ENCODE peak calls at places on chromosomes 13 and 19, in five cellular contexts. One of them, this sample, is unnamed.

GRCh38 chr13:29125145-29125933 is 305.2 kb downstream of the MTUS2 start:
- DNase-seq in ELF-1: no peak
- DNase-seq in kidney tubule cell: peak; percentile 13
- DNase-seq in CD4-positive, alpha-beta T cell: no peak
- DNase-seq in pons: no peak
- DNase-seq in this sample: peak; percentile 6

GRCh38 chr19:5828661-5829566 is 10.6 kb downstream of the FUT6 start:
- DNase-seq in kidney tubule cell: no peak
- DNase-seq in ELF-1: peak; percentile 84
- DNase-seq in pons: no peak
- DNase-seq in CD4-positive, alpha-beta T cell: no peak
- DNase-seq in this sample: no peak

GRCh38 chr13:90721937-90722336 is 625.5 kb upstream of the MIR17HG start:
- DNase-seq in CD4-positive, alpha-beta T cell: no peak
- DNase-seq in pons: no peak
- DNase-seq in ELF-1: no peak
- DNase-seq in kidney tubule cell: no peak
- DNase-seq in this sample: no peak

GRCh38 chr19:13036366-13036976 is 41.2 kb downstream of the NFIX start:
- DNase-seq in ELF-1: peak; percentile 73
- DNase-seq in kidney tubule cell: peak; percentile 89
- DNase-seq in CD4-positive, alpha-beta T cell: no peak
- DNase-seq in pons: no peak
- DNase-seq in this sample: no peak

GRCh38 chr13:113415825-113416224 is 37.5 kb downstream of the ADPRHL1 start:
- DNase-seq in pons: no peak
- DNase-seq in ELF-1: no peak
- DNase-seq in kidney tubule cell: no peak
- DNase-seq in CD4-positive, alpha-beta T cell: no peak
- DNase-seq in this sample: no peak

GRCh38 chr19:17520865-17521264 is 9.4 kb downstream of the PGLS start:
- DNase-seq in CD4-positive, alpha-beta T cell: no peak
- DNase-seq in pons: no peak
- DNase-seq in ELF-1: peak; percentile 16
- DNase-seq in kidney tubule cell: no peak
- DNase-seq in this sample: no peak

GRCh38 chr13:67229438-67230242 is 496 bp downstream of the PCDH9 start:
- DNase-seq in ELF-1: peak; percentile 23
- DNase-seq in CD4-positive, alpha-beta T cell: no peak
- DNase-seq in pons: no peak
- DNase-seq in kidney tubule cell: peak; percentile 4
- DNase-seq in this sample: peak; percentile 2

GRCh38 chr13:101018720-101019119 is 344.1 kb upstream of the TMTC4 start:
- DNase-seq in pons: no peak
- DNase-seq in kidney tubule cell: peak; percentile 91
- DNase-seq in CD4-positive, alpha-beta T cell: no peak
- DNase-seq in ELF-1: no peak
- DNase-seq in this sample: no peak

GRCh38 chr19:50550594-50550966 is 17.7 kb downstream of the LRRC4B start:
- DNase-seq in ELF-1: no peak
- DNase-seq in CD4-positive, alpha-beta T cell: no peak
- DNase-seq in pons: no peak
- DNase-seq in kidney tubule cell: no peak
- DNase-seq in this sample: no peak

GRCh38 chr13:76594435-76594834 is 291.8 kb downstream of the KCTD12 start:
- DNase-seq in pons: no peak
- DNase-seq in ELF-1: no peak
- DNase-seq in kidney tubule cell: no peak
- DNase-seq in CD4-positive, alpha-beta T cell: no peak
- DNase-seq in this sample: no peak

GRCh38 chr13:20219585-20219984 is 12.5 kb downstream of the GJB6 start:
- DNase-seq in CD4-positive, alpha-beta T cell: no peak
- DNase-seq in ELF-1: no peak
- DNase-seq in pons: no peak
- DNase-seq in kidney tubule cell: no peak
- DNase-seq in this sample: no peak

GRCh38 chr13:63696055-63696454 is 2280.4 kb upstream of the PCDH20 start:
- DNase-seq in CD4-positive, alpha-beta T cell: no peak
- DNase-seq in ELF-1: no peak
- DNase-seq in kidney tubule cell: peak; percentile 7
- DNase-seq in pons: no peak
- DNase-seq in this sample: no peak

GRCh38 chr19:4660181-4660791 is 9.9 kb downstream of the MYDGF start:
- DNase-seq in pons: no peak
- DNase-seq in kidney tubule cell: no peak
- DNase-seq in CD4-positive, alpha-beta T cell: no peak
- DNase-seq in ELF-1: peak; percentile 76
- DNase-seq in this sample: no peak

GRCh38 chr19:2721570-2722540 is 683 bp upstream of the DIRAS1 start:
- DNase-seq in pons: no peak
- DNase-seq in ELF-1: no peak
- DNase-seq in CD4-positive, alpha-beta T cell: no peak
- DNase-seq in kidney tubule cell: no peak
- DNase-seq in this sample: no peak

GRCh38 chr13:109516196-109516595 is 270.2 kb downstream of the IRS2 start:
- DNase-seq in CD4-positive, alpha-beta T cell: no peak
- DNase-seq in pons: no peak
- DNase-seq in ELF-1: no peak
- DNase-seq in kidney tubule cell: no peak
- DNase-seq in this sample: no peak

GRCh38 chr13:84998681-84999080 is 800.5 kb downstream of the SLITRK6 start:
- DNase-seq in CD4-positive, alpha-beta T cell: no peak
- DNase-seq in kidney tubule cell: no peak
- DNase-seq in ELF-1: no peak
- DNase-seq in pons: no peak
- DNase-seq in this sample: no peak

GRCh38 chr13:20057963-20058362 is 99.4 kb downstream of the ZMYM2 start:
- DNase-seq in pons: no peak
- DNase-seq in ELF-1: no peak
- DNase-seq in kidney tubule cell: no peak
- DNase-seq in CD4-positive, alpha-beta T cell: no peak
- DNase-seq in this sample: no peak

GRCh38 chr19:3039641-3040077 is 10.6 kb upstream of the TLE2 start:
- DNase-seq in ELF-1: peak; percentile 26
- DNase-seq in CD4-positive, alpha-beta T cell: no peak
- DNase-seq in pons: no peak
- DNase-seq in kidney tubule cell: no peak
- DNase-seq in this sample: peak; percentile 36

GRCh38 chr13:98890186-98890585 is 87.7 kb downstream of the DOCK9 start:
- DNase-seq in CD4-positive, alpha-beta T cell: no peak
- DNase-seq in pons: peak; percentile 88
- DNase-seq in kidney tubule cell: peak; percentile 87
- DNase-seq in ELF-1: no peak
- DNase-seq in this sample: no peak

GRCh38 chr19:48458016-48458415 is 2.6 kb downstream of the KCNJ14 start:
- DNase-seq in kidney tubule cell: no peak
- DNase-seq in ELF-1: no peak
- DNase-seq in pons: no peak
- DNase-seq in CD4-positive, alpha-beta T cell: no peak
- DNase-seq in this sample: no peak

GRCh38 chr13:23794267-23795161 is 94.7 kb downstream of the MIPEP start:
- DNase-seq in CD4-positive, alpha-beta T cell: no peak
- DNase-seq in pons: no peak
- DNase-seq in ELF-1: no peak
- DNase-seq in kidney tubule cell: peak; percentile 52
- DNase-seq in this sample: peak; percentile 53

GRCh38 chr13:111914241-111915103 is 152.5 kb upstream of the SOX1 start:
- DNase-seq in CD4-positive, alpha-beta T cell: no peak
- DNase-seq in ELF-1: no peak
- DNase-seq in kidney tubule cell: no peak
- DNase-seq in pons: no peak
- DNase-seq in this sample: no peak

GRCh38 chr13:30266751-30267150 is 40.6 kb downstream of the KATNAL1 start:
- DNase-seq in ELF-1: no peak
- DNase-seq in kidney tubule cell: no peak
- DNase-seq in pons: no peak
- DNase-seq in CD4-positive, alpha-beta T cell: no peak
- DNase-seq in this sample: no peak

GRCh38 chr19:7923295-7924191 is 2.4 kb downstream of the CTXN1 start:
- DNase-seq in ELF-1: no peak
- DNase-seq in kidney tubule cell: no peak
- DNase-seq in pons: no peak
- DNase-seq in CD4-positive, alpha-beta T cell: no peak
- DNase-seq in this sample: no peak

GRCh38 chr19:9641810-9642209 is 20.8 kb upstream of the ZNF561 start:
- DNase-seq in CD4-positive, alpha-beta T cell: no peak
- DNase-seq in kidney tubule cell: no peak
- DNase-seq in pons: no peak
- DNase-seq in ELF-1: no peak
- DNase-seq in this sample: no peak

GRCh38 chr13:91216928-91217700 is 130.4 kb upstream of the MIR17HG start:
- DNase-seq in pons: no peak
- DNase-seq in ELF-1: peak; percentile 95
- DNase-seq in kidney tubule cell: no peak
- DNase-seq in CD4-positive, alpha-beta T cell: no peak
- DNase-seq in this sample: no peak

GRCh38 chr13:59112375-59112774 is 1051.4 kb downstream of the DIAPH3 start:
- DNase-seq in CD4-positive, alpha-beta T cell: no peak
- DNase-seq in ELF-1: peak; percentile 30
- DNase-seq in pons: peak; percentile 90
- DNase-seq in kidney tubule cell: peak; percentile 80
- DNase-seq in this sample: no peak

GRCh38 chr19:45952691-45953505 is 20.8 kb downstream of the NOVA2 start:
- DNase-seq in kidney tubule cell: peak; percentile 32
- DNase-seq in ELF-1: peak; percentile 87
- DNase-seq in CD4-positive, alpha-beta T cell: no peak
- DNase-seq in pons: no peak
- DNase-seq in this sample: no peak

GRCh38 chr19:41551212-41551610 is 24.8 kb upstream of the CEACAM21 start:
- DNase-seq in CD4-positive, alpha-beta T cell: no peak
- DNase-seq in pons: no peak
- DNase-seq in kidney tubule cell: no peak
- DNase-seq in ELF-1: no peak
- DNase-seq in this sample: no peak

GRCh38 chr19:30049226-30049625 is 107.2 kb downstream of the URI1 start:
- DNase-seq in CD4-positive, alpha-beta T cell: no peak
- DNase-seq in kidney tubule cell: no peak
- DNase-seq in ELF-1: no peak
- DNase-seq in pons: peak; percentile 91
- DNase-seq in this sample: no peak

GRCh38 chr19:3047307-3048189 is 14.7 kb downstream of the TLE5 start:
- DNase-seq in kidney tubule cell: peak; percentile 37
- DNase-seq in ELF-1: peak; percentile 86
- DNase-seq in CD4-positive, alpha-beta T cell: peak; percentile 61
- DNase-seq in pons: no peak
- DNase-seq in this sample: peak; percentile 88

GRCh38 chr13:88294368-88294767 is 623.2 kb downstream of the SLITRK5 start:
- DNase-seq in CD4-positive, alpha-beta T cell: no peak
- DNase-seq in ELF-1: no peak
- DNase-seq in pons: no peak
- DNase-seq in kidney tubule cell: no peak
- DNase-seq in this sample: no peak

GRCh38 chr19:55443824-55444719 is 972 bp upstream of the SHISA7 start:
- DNase-seq in pons: no peak
- DNase-seq in kidney tubule cell: no peak
- DNase-seq in CD4-positive, alpha-beta T cell: no peak
- DNase-seq in ELF-1: no peak
- DNase-seq in this sample: no peak

GRCh38 chr13:32581177-32581786 is 5.0 kb upstream of the PDS5B start:
- DNase-seq in ELF-1: no peak
- DNase-seq in CD4-positive, alpha-beta T cell: no peak
- DNase-seq in kidney tubule cell: peak; percentile 29
- DNase-seq in pons: peak; percentile 39
- DNase-seq in this sample: peak; percentile 35

GRCh38 chr19:41175825-41176734 is 16.9 kb upstream of the CYP2S1 start:
- DNase-seq in kidney tubule cell: peak; percentile 94
- DNase-seq in pons: peak; percentile 84
- DNase-seq in CD4-positive, alpha-beta T cell: peak; percentile 20
- DNase-seq in ELF-1: peak; percentile 98
- DNase-seq in this sample: no peak

GRCh38 chr13:33340631-33341030 is 55.1 kb upstream of the STARD13 start:
- DNase-seq in pons: no peak
- DNase-seq in CD4-positive, alpha-beta T cell: no peak
- DNase-seq in kidney tubule cell: no peak
- DNase-seq in ELF-1: no peak
- DNase-seq in this sample: no peak

GRCh38 chr19:18046066-18046718 is 38.2 kb downstream of the ARRDC2 start:
- DNase-seq in pons: no peak
- DNase-seq in CD4-positive, alpha-beta T cell: no peak
- DNase-seq in kidney tubule cell: peak; percentile 87
- DNase-seq in ELF-1: no peak
- DNase-seq in this sample: no peak

GRCh38 chr19:38488811-38489481 is 55.5 kb downstream of the RYR1 start:
- DNase-seq in pons: no peak
- DNase-seq in kidney tubule cell: no peak
- DNase-seq in CD4-positive, alpha-beta T cell: no peak
- DNase-seq in ELF-1: no peak
- DNase-seq in this sample: no peak